ENCODE peak calls at places on chromosomes 16 and 17, in nine cellular contexts. A, Q, V, X, O, I, W, C and T are unnamed samples.

GRCh38 chr17:58265902-58266875 is 14.5 kb downstream of the MPO start:
- DNase-seq in A (no peak), Q (no peak), V (no peak), X (no peak), O (no peak), I (no peak), W (no peak), C (no peak), T (no peak)

GRCh38 chr17:34081269-34081668 is 173.8 kb upstream of the CCL2 start:
- DNase-seq in A (peak), Q (peak), V (peak), X (peak), O (peak), I (no peak), W (no peak), C (no peak), T (peak)

GRCh38 chr17:601462-602303 is 113.0 kb downstream of the VPS53 start:
- DNase-seq in A (no peak), Q (no peak), V (no peak), X (no peak), O (peak), I (no peak), W (no peak), C (peak), T (peak)

GRCh38 chr17:44352922-44353655 is 8.0 kb downstream of the GRN start:
- DNase-seq in A (no peak), Q (no peak), V (no peak), X (no peak), O (no peak), I (no peak), W (no peak), C (no peak), T (no peak)

GRCh38 chr17:30393491-30393890 is 14.8 kb downstream of the CPD start:
- DNase-seq in A (no peak), Q (no peak), V (no peak), X (no peak), O (no peak), I (no peak), W (no peak), C (no peak), T (no peak)

GRCh38 chr16:75566889-75567255 is 693 bp downstream of the GABARAPL2 start:
- DNase-seq in A (peak), Q (no peak), V (peak), X (no peak), O (peak), I (peak), W (no peak), C (peak), T (peak)

GRCh38 chr17:76820039-76820438 is 48.2 kb upstream of the MGAT5B start:
- DNase-seq in A (no peak), Q (peak), V (no peak), X (no peak), O (no peak), I (no peak), W (no peak), C (peak), T (no peak)

GRCh38 chr17:64638552-64639198 is 23.4 kb downstream of the SMURF2 start:
- DNase-seq in A (no peak), Q (no peak), V (no peak), X (no peak), O (peak), I (no peak), W (no peak), C (no peak), T (no peak)

GRCh38 chr16:2857451-2858244 is at the start of gene PRSS22:
- DNase-seq in A (peak), Q (no peak), V (peak), X (peak), O (peak), I (no peak), W (no peak), C (peak), T (peak)

GRCh38 chr17:65696739-65697394 is 135.4 kb upstream of the AXIN2 start:
- DNase-seq in A (no peak), Q (no peak), V (no peak), X (peak), O (peak), I (no peak), W (no peak), C (no peak), T (peak)

GRCh38 chr17:17017343-17018014 is 24.8 kb upstream of the MPRIP start:
- DNase-seq in A (no peak), Q (no peak), V (no peak), X (no peak), O (no peak), I (no peak), W (no peak), C (no peak), T (no peak)

GRCh38 chr16:10876799-10877341 is at the start of gene CIITA:
- DNase-seq in A (no peak), Q (peak), V (peak), X (peak), O (peak), I (peak), W (peak), C (no peak), T (no peak)

GRCh38 chr17:28895794-28896447 is 1.6 kb downstream of the FLOT2 start:
- DNase-seq in A (peak), Q (peak), V (no peak), X (no peak), O (no peak), I (no peak), W (no peak), C (no peak), T (no peak)

GRCh38 chr17:54530398-54530797 is 370.3 kb upstream of the TOM1L1 start:
- DNase-seq in A (no peak), Q (no peak), V (no peak), X (no peak), O (no peak), I (no peak), W (no peak), C (no peak), T (no peak)

GRCh38 chr16:87644596-87644995 is 42.3 kb downstream of the JPH3 start:
- DNase-seq in A (no peak), Q (no peak), V (no peak), X (no peak), O (no peak), I (no peak), W (no peak), C (no peak), T (no peak)

GRCh38 chr16:15954814-15955151 is 5.4 kb downstream of the ABCC1 start:
- DNase-seq in A (no peak), Q (no peak), V (no peak), X (no peak), O (peak), I (no peak), W (no peak), C (no peak), T (no peak)

GRCh38 chr17:72765357-72766153 is 326.9 kb downstream of the SLC39A11 start:
- DNase-seq in A (no peak), Q (no peak), V (no peak), X (no peak), O (no peak), I (no peak), W (no peak), C (peak), T (no peak)
- TF ChIP-seq EZH2phosphoT487 in A (no peak), Q (no peak), V (no peak), X (no peak), O (no peak), I (no peak), W (no peak), C (no peak), T (no peak)

DNA sequence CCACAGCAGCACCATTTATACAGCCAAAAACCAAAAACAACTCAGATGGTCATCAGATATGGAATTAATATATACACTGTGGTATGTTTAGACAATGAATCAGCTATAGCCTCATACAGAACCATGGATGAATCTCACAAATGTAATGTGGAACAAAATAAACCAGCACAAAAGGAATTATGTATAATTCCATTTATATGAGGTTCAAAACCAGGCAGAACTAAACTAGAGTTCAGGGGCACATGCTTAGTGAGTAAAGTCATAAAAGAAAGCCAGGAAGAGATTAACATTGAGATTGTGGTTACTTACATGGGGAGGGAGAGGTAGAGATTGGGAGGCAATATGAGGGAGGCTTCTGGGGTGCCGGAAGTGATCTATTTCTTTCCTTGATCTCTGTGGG is 231.1 kb downstream of the COPRS start:
- DNase-seq in A (no peak), Q (no peak), V (no peak), X (peak), O (peak), I (no peak), W (no peak), C (no peak), T (no peak)
- TF ChIP-seq EZH2phosphoT487 in A (no peak), Q (no peak), V (no peak), X (no peak), O (no peak), I (no peak), W (no peak), C (no peak), T (no peak)

GRCh38 chr17:68184141-68184571 is 63.7 kb upstream of the AMZ2 start:
- DNase-seq in A (peak), Q (no peak), V (peak), X (no peak), O (no peak), I (no peak), W (no peak), C (no peak), T (no peak)
- TF ChIP-seq EZH2phosphoT487 in A (no peak), Q (no peak), V (no peak), X (no peak), O (no peak), I (no peak), W (no peak), C (no peak), T (no peak)

GRCh38 chr17:9202572-9202971 is 181.3 kb downstream of the NTN1 start:
- DNase-seq in A (no peak), Q (no peak), V (no peak), X (no peak), O (peak), I (no peak), W (no peak), C (no peak), T (no peak)
- TF ChIP-seq EZH2phosphoT487 in A (no peak), Q (no peak), V (no peak), X (no peak), O (no peak), I (no peak), W (no peak), C (no peak), T (no peak)

GRCh38 chr16:168424-168823 is 2.6 kb downstream of the HBM start:
- DNase-seq in A (no peak), Q (no peak), V (no peak), X (no peak), O (no peak), I (no peak), W (no peak), C (peak), T (no peak)
- TF ChIP-seq EZH2phosphoT487 in A (no peak), Q (no peak), V (no peak), X (no peak), O (no peak), I (no peak), W (no peak), C (no peak), T (no peak)

GRCh38 chr17:49858796-49859195 is 10.9 kb upstream of the TAC4 start:
- DNase-seq in A (no peak), Q (no peak), V (no peak), X (no peak), O (no peak), I (no peak), W (no peak), C (no peak), T (no peak)
- TF ChIP-seq EZH2phosphoT487 in A (no peak), Q (no peak), V (no peak), X (no peak), O (no peak), I (no peak), W (no peak), C (no peak), T (no peak)

GRCh38 chr16:31204871-31205666 is 2.5 kb upstream of the PYCARD start:
- DNase-seq in A (no peak), Q (no peak), V (no peak), X (no peak), O (no peak), I (no peak), W (no peak), C (no peak), T (no peak)
- TF ChIP-seq EZH2phosphoT487 in A (no peak), Q (no peak), V (no peak), X (no peak), O (no peak), I (no peak), W (no peak), C (no peak), T (no peak)